ENCODE peak calls at places on chromosomes 1 and 21, in ten cellular contexts. S is breast epithelium, U is stomach, A is sigmoid colon, G is uterus, X is ovary, O is prostate gland, I is body of pancreas, T is right lobe of liver, W is adrenal gland. J is an unnamed sample.

GRCh38 chr1:202135221-202135721 is 9.3 kb downstream of the ARL8A start:
- DNase-seq in I (peak; percentile 67), A (peak; percentile 81), O (peak; percentile 58), S (no peak), X (peak; percentile 66), T (no peak), W (peak; percentile 85), U (peak; percentile 65), G (peak; percentile 61), J (no peak)

GRCh38 chr1:52139817-52140540 is 1.9 kb upstream of the ZFYVE9 start:
- DNase-seq in T (no peak), I (no peak), A (no peak), G (no peak), O (no peak), X (no peak), W (no peak), S (no peak), U (no peak), J (no peak)

GRCh38 chr1:21520899-21521716 is 11.9 kb downstream of the ALPL start:
- DNase-seq in A (no peak), W (no peak), U (no peak), S (no peak), O (no peak), G (no peak), T (no peak), I (no peak), X (no peak), J (peak; percentile 57)

GRCh38 chr1:159960721-159961381 is 6.8 kb upstream of the SLAMF9 start:
- DNase-seq in U (peak; percentile 72), A (peak; percentile 81), I (no peak), S (no peak), X (no peak), O (peak; percentile 30), W (no peak), T (no peak), G (peak; percentile 45), J (peak; percentile 69)

GRCh38 chr1:64171797-64172281 is 31.6 kb upstream of the UBE2U start:
- DNase-seq in U (no peak), O (peak; percentile 13), A (no peak), I (no peak), W (no peak), X (no peak), T (no peak), G (no peak), S (no peak), J (no peak)

GRCh38 chr1:117572546-117572945 is 33.3 kb upstream of the TENT5C start:
- DNase-seq in X (no peak), A (no peak), I (no peak), S (no peak), U (peak; percentile 39), O (no peak), W (peak; percentile 18), G (no peak), T (no peak), J (no peak)

GRCh38 chr21:44892536-44893277 is 19.2 kb upstream of the PTTG1IP start:
- DNase-seq in T (peak; percentile 72), A (no peak), G (peak; percentile 46), I (peak; percentile 60), S (no peak), U (peak; percentile 78), O (peak; percentile 48), W (peak; percentile 82), X (no peak), J (peak; percentile 66)

GRCh38 chr1:182756423-182756822 is 33.1 kb upstream of the NPL start:
- DNase-seq in X (no peak), A (no peak), U (no peak), O (no peak), T (no peak), S (no peak), W (no peak), I (no peak), G (no peak), J (no peak)

GRCh38 chr1:115771094-115771846 is 2.8 kb upstream of the CASQ2 start:
- DNase-seq in U (peak; percentile 28), X (no peak), T (no peak), G (no peak), W (no peak), I (peak; percentile 69), O (no peak), A (no peak), S (no peak), J (no peak)

GRCh38 chr1:161044908-161045748 is 649 bp downstream of the USF1 start:
- DNase-seq in T (peak; percentile 87), X (peak; percentile 35), G (peak; percentile 43), U (peak; percentile 64), S (peak; percentile 56), I (peak; percentile 73), O (peak; percentile 49), A (peak; percentile 87), W (peak; percentile 94), J (peak; percentile 79)

GRCh38 chr1:221419513-221420088 is 322.3 kb downstream of the DUSP10 start:
- DNase-seq in I (no peak), U (no peak), W (no peak), O (no peak), G (no peak), A (no peak), S (no peak), T (no peak), X (no peak), J (no peak)

GRCh38 chr1:75641325-75641724 is 30.4 kb upstream of the SLC44A5 start:
- DNase-seq in A (no peak), S (no peak), W (no peak), U (no peak), O (no peak), I (no peak), T (no peak), X (no peak), G (no peak), J (no peak)

GRCh38 chr1:208101661-208102431 is 142.3 kb downstream of the PLXNA2 start:
- DNase-seq in S (no peak), X (peak; percentile 91), W (no peak), G (peak; percentile 63), O (no peak), A (no peak), U (no peak), I (peak; percentile 43), T (peak; percentile 91), J (peak; percentile 41)

GRCh38 chr1:235734335-235734734 is 84.8 kb upstream of the GNG4 start:
- DNase-seq in W (no peak), T (no peak), A (no peak), I (no peak), X (no peak), U (no peak), O (no peak), G (no peak), S (no peak), J (no peak)

GRCh38 chr1:81004011-81004410 is 796.7 kb upstream of the ADGRL2 start:
- DNase-seq in G (no peak), A (no peak), S (no peak), O (no peak), U (no peak), W (no peak), T (no peak), X (no peak), I (no peak), J (peak; percentile 47)

DNA sequence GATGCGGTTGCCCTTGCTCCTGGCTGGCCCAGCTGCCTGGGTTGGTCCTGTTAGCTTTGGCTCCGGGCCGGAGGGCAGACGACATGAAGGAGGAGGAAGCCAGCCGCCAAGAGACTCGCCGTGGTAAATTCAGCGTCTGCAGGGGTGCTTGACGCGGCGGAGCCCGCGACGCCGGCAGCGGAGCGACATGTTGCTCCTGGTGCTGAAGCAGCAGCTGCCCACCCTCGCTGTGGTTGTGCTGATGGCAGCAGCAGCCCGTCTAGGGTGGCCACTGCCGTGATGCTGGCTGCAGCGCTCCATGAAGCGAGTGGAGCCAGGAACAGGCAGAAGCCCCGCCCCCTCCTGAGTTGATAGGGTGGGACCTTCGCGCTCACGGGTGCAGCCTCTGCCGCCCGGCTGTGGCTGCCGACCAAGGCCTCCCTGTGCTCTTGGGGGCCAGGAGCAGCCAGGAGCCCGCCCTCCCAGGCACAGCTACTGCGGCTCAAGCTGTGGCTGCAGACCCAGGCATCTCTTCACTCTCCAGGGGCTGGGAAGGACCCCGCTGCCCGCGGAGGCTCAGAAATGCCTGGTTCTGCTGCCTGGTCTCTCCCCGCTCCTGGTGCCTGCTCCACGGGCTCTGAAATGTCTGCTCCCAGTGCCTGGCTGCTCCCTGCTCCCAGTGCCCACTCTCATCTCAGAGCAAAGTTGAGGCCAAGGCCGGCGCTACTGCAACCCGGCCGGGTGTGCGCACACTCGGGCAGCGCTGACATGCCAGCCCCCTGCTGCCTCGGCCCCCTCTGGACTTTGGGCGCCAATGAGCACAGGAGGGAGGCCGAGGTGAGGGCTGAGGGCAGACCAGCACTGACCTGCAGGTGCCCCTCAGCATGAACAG is 4.4 kb upstream of the ZNF692 start:
- DNase-seq in W (peak; percentile 94), A (peak; percentile 96), G (peak; percentile 85), U (peak; percentile 91), X (peak; percentile 88), I (peak; percentile 91), T (peak; percentile 88), S (peak; percentile 83), O (peak; percentile 86), J (peak; percentile 92)
- TF ChIP-seq POLR2A in W (no peak), A (peak; percentile 50), G (peak; percentile 60), U (peak; percentile 13), X (no peak), I (peak; percentile 68), T (peak; percentile 47), S (no peak), O (peak; percentile 78), J (peak; percentile 64)

GRCh38 chr1:19495816-19496528 is 10.6 kb upstream of the CAPZB start:
- DNase-seq in O (no peak), U (no peak), S (no peak), I (no peak), X (peak; percentile 26), G (no peak), W (no peak), T (no peak), A (no peak), J (no peak)
- H3K27ac ChIP-seq in O (peak overlapping the region; percentile 7), U (peak overlapping the region; percentile 73), S (peak overlapping the region; percentile 81), I (no peak overlapping the region), X (peak overlapping the region; percentile 80), G (peak overlapping the region; percentile 84), W (peak overlapping the region; percentile 35), T (no peak overlapping the region), A (peak overlapping the region; percentile 60), J (peak overlapping the region; percentile 90)

DNA sequence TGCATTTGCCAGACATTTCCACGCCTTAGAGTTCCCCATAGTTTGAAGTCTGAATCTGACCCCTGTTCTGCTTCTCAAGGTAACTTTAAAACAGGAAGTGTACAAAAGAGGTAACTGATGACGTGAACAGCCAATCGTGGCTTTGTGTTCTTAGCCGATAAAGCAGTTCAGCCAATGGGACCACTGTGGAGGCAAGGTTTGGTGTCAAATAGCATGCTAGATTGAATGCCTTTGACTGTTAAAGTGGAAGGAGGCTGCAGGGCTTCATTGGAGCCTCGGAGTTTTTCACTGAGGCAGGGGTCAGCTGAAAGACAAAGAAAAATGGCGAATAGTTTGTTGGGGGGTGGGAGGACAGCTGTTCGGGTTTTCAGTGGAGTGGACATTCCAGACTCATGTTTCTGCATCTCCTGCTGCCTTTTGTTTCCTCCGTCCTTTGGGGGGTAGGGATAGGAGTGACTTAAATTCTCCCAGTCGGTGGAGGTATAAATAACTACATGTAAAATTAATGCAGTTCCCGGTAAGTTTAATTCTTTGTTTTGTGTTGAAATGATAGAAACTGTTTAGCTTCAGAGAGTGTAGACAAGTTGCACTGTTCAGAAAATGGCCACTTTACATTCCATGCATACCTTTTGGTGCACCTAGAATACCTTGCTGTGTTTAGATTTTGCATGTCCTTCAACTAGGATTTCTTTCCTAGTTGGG is 17.7 kb downstream of the NFYC start:
- DNase-seq in W (peak; percentile 97), U (peak; percentile 84), A (peak; percentile 91), G (peak; percentile 64), S (peak; percentile 65), T (peak; percentile 78), O (peak; percentile 95), X (peak; percentile 77), I (peak; percentile 85), J (no peak)
- TF ChIP-seq POLR2A in W (peak; percentile 48), U (peak; percentile 78), A (peak; percentile 85), G (peak; percentile 17), S (no peak), T (peak; percentile 84), O (peak; percentile 79), X (no peak), I (peak; percentile 71), J (peak; percentile 78)

GRCh38 chr1:188420177-188420576 is 1591.4 kb downstream of the PLA2G4A start:
- DNase-seq in A (no peak), X (no peak), I (no peak), O (no peak), S (no peak), U (no peak), W (no peak), T (no peak), G (no peak), J (no peak)
- H3K27ac ChIP-seq in A (no peak overlapping the region), X (no peak overlapping the region), I (no peak overlapping the region), O (no peak overlapping the region), S (no peak overlapping the region), U (no peak overlapping the region), W (no peak overlapping the region), T (no peak overlapping the region), G (no peak overlapping the region), J (no peak overlapping the region)